ENCODE peak calls at places on chromosomes 5 and 9, in four cellular contexts. K is WTC11; C is RWPE1; E is CD4-positive, alpha-beta T cell. A is an unnamed sample.

GRCh38 chr9:6833518-6834192 is 75.9 kb downstream of the KDM4C start:
- DNase-seq in K (no peak), C (no peak), E (no peak), A (peak)

GRCh38 chr5:10719965-10720364 is 41.1 kb downstream of the DAP start:
- DNase-seq in K (no peak), C (peak), E (no peak), A (peak)

GRCh38 chr5:77302247-77302646 is 91.8 kb downstream of the PDE8B start:
- DNase-seq in K (no peak), C (no peak), E (no peak), A (no peak)

GRCh38 chr5:142922223-142922952 is 152.2 kb downstream of the ARHGAP26 start:
- DNase-seq in K (no peak), C (peak), E (no peak), A (peak)

GRCh38 chr5:14476791-14477435 is 104.7 kb upstream of the OTULINL start:
- DNase-seq in K (no peak), C (peak), E (no peak), A (peak)

GRCh38 chr5:62143268-62144229 is 162.5 kb upstream of the KIF2A start:
- DNase-seq in K (no peak), C (peak), E (no peak), A (peak)

GRCh38 chr5:34719029-34719428 is 62.9 kb downstream of the RAI14 start:
- DNase-seq in K (no peak), C (no peak), E (no peak), A (no peak)

GRCh38 chr5:83542839-83543238 is 71.3 kb downstream of the VCAN start:
- DNase-seq in K (no peak), C (no peak), E (no peak), A (no peak)

GRCh38 chr9:94867842-94868312 is 141.4 kb downstream of the AOPEP start:
- DNase-seq in K (no peak), C (peak), E (no peak), A (peak)

GRCh38 chr5:67696446-67696845 is 499.8 kb upstream of the CD180 start:
- DNase-seq in K (no peak), C (no peak), E (no peak), A (no peak)

GRCh38 chr9:114947058-114947457 is 16.7 kb upstream of the TNFSF8 start:
- DNase-seq in K (no peak), C (no peak), E (no peak), A (no peak)

GRCh38 chr5:179803651-179804598 is 2.7 kb downstream of the MGAT4B start:
- DNase-seq in K (no peak), C (no peak), E (no peak), A (no peak)

GRCh38 chr5:81214848-81215247 is 18.3 kb upstream of the CKMT2 start:
- DNase-seq in K (no peak), C (no peak), E (no peak), A (no peak)

GRCh38 chr9:95009459-95009858 is 283.0 kb downstream of the AOPEP start:
- DNase-seq in K (no peak), C (no peak), E (no peak), A (peak)

GRCh38 chr5:123673107-123673506 is 161.1 kb downstream of the CSNK1G3 start:
- DNase-seq in K (no peak), C (no peak), E (no peak), A (peak)

GRCh38 chr5:171633776-171634470 is 151.7 kb upstream of the SMIM23 start:
- DNase-seq in K (no peak), C (no peak), E (no peak), A (peak)

GRCh38 chr5:156912869-156913268 is 50.2 kb downstream of the TIMD4 start:
- DNase-seq in K (no peak), C (no peak), E (no peak), A (no peak)

GRCh38 chr5:14741131-14741530 is 76.6 kb downstream of the OTULIN start:
- DNase-seq in K (no peak), C (no peak), E (no peak), A (no peak)

GRCh38 chr5:112329429-112330090 is 89.5 kb downstream of the EPB41L4A start:
- DNase-seq in K (no peak), C (no peak), E (no peak), A (peak)

GRCh38 chr5:148374693-148375360 is 8.9 kb upstream of the FBXO38 start:
- DNase-seq in K (peak), C (peak), E (no peak), A (peak)

GRCh38 chr9:98807811-98808195 is 333 bp downstream of the GALNT12 start:
- DNase-seq in K (peak), C (peak), E (no peak), A (peak)

GRCh38 chr9:90423661-90424193 is 218.9 kb downstream of the DIRAS2 start:
- DNase-seq in K (no peak), C (no peak), E (no peak), A (no peak)

GRCh38 chr9:31730398-31730797 is 654.0 kb upstream of the ACO1 start:
- DNase-seq in K (no peak), C (no peak), E (no peak), A (no peak)

GRCh38 chr5:87116821-87117512 is 150.7 kb upstream of the RASA1 start:
- DNase-seq in K (no peak), C (no peak), E (no peak), A (peak)

GRCh38 chr5:55918097-55919035 is 67.2 kb downstream of the IL31RA start:
- DNase-seq in K (no peak), C (no peak), E (no peak), A (no peak)

GRCh38 chr9:93111001-93111370 is 15.0 kb downstream of the CARD19 start:
- DNase-seq in K (no peak), C (no peak), E (no peak), A (no peak)

GRCh38 chr9:109477269-109478203 is 20.6 kb downstream of the PTPN3 start:
- DNase-seq in K (no peak), C (peak), E (no peak), A (peak)

GRCh38 chr5:135391123-135391868 is 7.7 kb downstream of the MACROH2A1 start:
- DNase-seq in K (no peak), C (no peak), E (no peak), A (no peak)

GRCh38 chr9:76773051-76773450 is 8.8 kb downstream of the PCA3 start:
- DNase-seq in K (no peak), C (no peak), E (no peak), A (no peak)

DNA sequence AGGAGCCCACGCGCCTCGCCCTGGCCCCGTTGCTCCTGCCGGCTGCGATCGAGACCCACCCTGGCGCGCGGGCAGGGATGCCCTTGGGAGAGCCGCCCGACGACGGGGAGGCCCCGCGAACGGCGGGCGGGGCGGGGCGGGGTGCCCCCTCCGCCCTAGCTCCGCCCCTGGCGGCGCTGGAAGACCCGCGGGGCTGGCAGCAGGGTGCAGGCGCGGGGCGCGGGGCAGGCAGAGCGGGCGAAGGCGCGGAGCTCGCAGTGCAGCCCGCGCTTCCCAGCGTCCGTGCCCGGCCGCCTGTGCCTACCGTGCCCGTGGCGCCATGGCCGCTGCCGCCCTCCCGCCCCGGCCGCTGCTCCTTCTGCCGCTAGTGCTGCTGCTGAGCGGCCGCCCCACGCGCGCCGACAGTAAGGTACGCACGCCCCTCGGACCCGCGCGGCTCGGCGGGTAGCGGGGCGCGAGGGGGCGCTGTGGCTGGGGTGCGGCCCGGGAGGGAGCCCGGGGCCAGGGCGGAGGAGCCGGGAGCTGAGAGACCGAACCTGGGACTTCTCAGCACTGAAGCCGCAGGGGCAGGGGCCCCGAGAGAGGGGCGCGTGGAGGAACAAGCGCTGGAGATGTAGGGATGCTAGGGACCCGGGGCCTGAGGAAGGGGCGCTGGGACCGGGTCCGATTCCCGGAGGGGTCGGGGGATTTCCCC is at the start of gene OLFML2A:
- DNase-seq in K (peak), C (no peak), E (no peak), A (peak)
- TF ChIP-seq CTCF in K (peak), C (peak), E (no peak), A (no peak)

DNA sequence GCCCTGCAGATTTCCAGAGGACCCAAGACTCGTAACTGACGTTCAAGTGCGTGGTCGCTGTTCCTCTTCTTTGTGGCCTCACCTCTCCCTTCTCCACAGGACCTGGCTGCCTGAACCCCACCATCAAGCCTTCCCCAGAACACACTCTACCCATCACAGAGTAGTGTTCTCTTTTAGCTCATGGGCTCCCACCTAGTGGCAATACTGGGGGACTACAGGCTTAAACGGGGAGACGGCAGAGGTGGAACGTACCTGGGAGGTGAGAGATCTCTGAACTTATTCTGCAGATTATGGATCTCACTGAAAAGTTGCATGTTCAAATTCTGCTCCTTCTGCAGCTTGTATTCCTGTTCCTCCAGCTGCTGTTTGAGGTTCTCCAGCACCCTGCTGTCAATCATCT is 140.8 kb downstream of the CDK5RAP2 start:
- DNase-seq in K (peak), C (peak), E (no peak), A (peak)
- TF ChIP-seq CTCF in K (peak), C (peak), E (peak), A (peak)

GRCh38 chr5:1736889-1737711 is 62.5 kb downstream of the MRPL36 start:
- DNase-seq in K (no peak), C (no peak), E (no peak), A (no peak)
- TF ChIP-seq CTCF in K (no peak), C (no peak), E (no peak), A (no peak)

DNA sequence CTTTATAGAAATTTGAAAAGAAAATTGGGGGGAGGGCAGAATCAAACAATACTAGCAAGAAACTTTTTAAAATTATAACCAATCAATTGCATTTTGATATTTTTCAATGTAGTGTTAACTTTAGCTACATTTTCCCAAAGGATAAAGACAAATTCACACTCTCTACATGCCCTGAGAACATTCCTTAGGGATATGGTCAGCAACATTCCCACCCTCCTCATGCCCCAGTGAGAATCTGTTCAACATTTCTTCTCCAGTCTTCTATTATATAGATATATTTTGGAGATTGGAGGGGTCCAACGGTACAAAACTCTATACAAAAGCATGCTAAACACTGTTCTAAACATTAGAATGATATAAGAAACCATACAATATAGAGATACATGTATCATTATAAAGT is 11.6 kb upstream of the PRR16 start:
- DNase-seq in K (no peak), C (no peak), E (no peak), A (no peak)
- TF ChIP-seq CTCF in K (no peak), C (no peak), E (no peak), A (no peak)

A was measured in epithelial cell of esophagus.